ENCODE peak calls at places on chromosomes 12 and 14, in four cellular contexts. U, L, W and K are unnamed samples.

GRCh38 chr14:70658899-70659298 is 17.2 kb downstream of the TTC9 start:
- DNase-seq in W (no peak), L (no peak), U (no peak), K (no peak)

GRCh38 chr12:65209655-65210043 is 40.3 kb downstream of the LEMD3 start:
- DNase-seq in W (peak; percentile 11), L (no peak), U (no peak), K (no peak)

GRCh38 chr12:130266751-130267150 is 70.9 kb upstream of the PIWIL1 start:
- DNase-seq in U (peak; percentile 35), L (no peak), W (no peak), K (no peak)

GRCh38 chr14:58488550-58488949 is 61.0 kb downstream of the KIAA0586 start:
- DNase-seq in L (no peak), W (no peak), U (no peak), K (no peak)

GRCh38 chr12:85405781-85406522 is 125.9 kb downstream of the ALX1 start:
- DNase-seq in U (no peak), W (no peak), L (no peak), K (no peak)

GRCh38 chr12:120642806-120643205 is 2.4 kb downstream of the CABP1 start:
- DNase-seq in U (no peak), W (no peak), L (no peak), K (no peak)

GRCh38 chr12:13205809-13206559 is 9.5 kb downstream of the EMP1 start:
- DNase-seq in U (no peak), L (peak; percentile 66), W (peak; percentile 42), K (no peak)

GRCh38 chr14:69460093-69460701 is 24.3 kb upstream of the PLEKHD1 start:
- DNase-seq in W (peak; percentile 75), L (peak; percentile 71), U (peak; percentile 44), K (peak; percentile 62)

GRCh38 chr12:95658386-95658785 is 107.1 kb upstream of the USP44 start:
- DNase-seq in W (no peak), U (no peak), L (no peak), K (no peak)

GRCh38 chr12:124437121-124437520 is 130.3 kb downstream of the NCOR2 start:
- DNase-seq in L (no peak), U (no peak), W (no peak), K (no peak)

GRCh38 chr14:87081004-87081403 is 912.0 kb downstream of the GALC start:
- DNase-seq in W (no peak), U (no peak), L (no peak), K (no peak)

GRCh38 chr14:99737451-99737951 is 53.4 kb downstream of the CYP46A1 start:
- DNase-seq in L (peak; percentile 73), U (no peak), W (no peak), K (peak; percentile 55)

GRCh38 chr12:53696655-53697321 is 20.9 kb upstream of the ATP5MC2 start:
- DNase-seq in L (no peak), W (no peak), U (no peak), K (no peak)

GRCh38 chr12:55684761-55685370 is 22.8 kb downstream of the ITGA7 start:
- DNase-seq in L (no peak), U (no peak), W (no peak), K (no peak)

GRCh38 chr12:109626378-109627115 is 53.0 kb downstream of the MVK start:
- DNase-seq in W (no peak), L (no peak), U (no peak), K (no peak)